ENCODE peak calls at places on chromosomes 16 and 17, in seven cellular contexts. N is progenitor cell of endocrine pancreas, G is neural crest cell, Z is esophagus squamous epithelium, F is GM13976, P is testis, I is astrocyte. B is an unnamed sample.
A peak's percentile ranks its signal among the peaks of the same experiment; 100 is the strongest.

GRCh38 chr17:17868637-17869522 is 32.1 kb upstream of the SREBF1 start:
- DNase-seq in P (no peak), G (no peak), N (no peak), F (no peak), I (no peak), Z (no peak), B (no peak)

GRCh38 chr17:68013385-68013784 is 17.1 kb upstream of the C17orf58 start:
- DNase-seq in I (no peak), P (no peak), G (no peak), Z (no peak), N (no peak), F (no peak), B (no peak)

GRCh38 chr16:12601290-12601900 is 202.3 kb downstream of the CPPED1 start:
- DNase-seq in P (no peak), G (no peak), F (no peak), Z (no peak), I (no peak), N (no peak), B (peak; percentile 65)

GRCh38 chr16:30458561-30459394 is 13.1 kb upstream of the SEPHS2 start:
- DNase-seq in P (no peak), G (no peak), Z (no peak), F (peak; percentile 73), I (no peak), N (no peak), B (no peak)

GRCh38 chr17:68511254-68511670 is 968 bp upstream of the PRKAR1A start:
- DNase-seq in I (no peak), F (no peak), Z (no peak), P (no peak), G (no peak), N (no peak), B (no peak)

GRCh38 chr16:87465306-87465705 is 27.5 kb downstream of the ZCCHC14 start:
- DNase-seq in G (no peak), I (peak; percentile 89), P (peak; percentile 76), Z (peak; percentile 21), F (no peak), N (no peak), B (no peak)

GRCh38 chr17:17723354-17724261 is 42.4 kb downstream of the RAI1 start:
- DNase-seq in G (peak; percentile 43), F (peak; percentile 74), P (peak; percentile 65), N (no peak), I (peak; percentile 89), Z (no peak), B (no peak)

GRCh38 chr17:10751569-10751968 is 21.7 kb upstream of the TMEM220 start:
- DNase-seq in N (no peak), P (no peak), Z (no peak), I (no peak), G (no peak), F (no peak), B (no peak)

GRCh38 chr16:62891-63290 is 9.3 kb downstream of the SNRNP25 start:
- DNase-seq in F (no peak), P (no peak), I (no peak), G (no peak), Z (no peak), N (no peak), B (no peak)

GRCh38 chr16:22627043-22627442 is 116.4 kb downstream of the NPIPB5 start:
- DNase-seq in P (no peak), F (no peak), I (no peak), G (no peak), N (no peak), Z (no peak), B (peak; percentile 79)

GRCh38 chr17:57668332-57668731 is 76.8 kb downstream of the CCDC182 start:
- DNase-seq in Z (no peak), I (no peak), P (peak; percentile 7), N (no peak), G (no peak), F (no peak), B (no peak)

GRCh38 chr16:54176376-54176901 is 110.1 kb downstream of the IRX3 start:
- DNase-seq in I (no peak), P (no peak), G (no peak), N (peak; percentile 37), Z (no peak), F (no peak), B (no peak)

GRCh38 chr16:66240088-66240487 is 126.4 kb upstream of the CDH5 start:
- DNase-seq in F (no peak), Z (no peak), N (no peak), G (no peak), I (no peak), P (no peak), B (no peak)

GRCh38 chr16:53789159-53789558 is 85.2 kb downstream of the FTO start:
- DNase-seq in G (no peak), P (no peak), N (no peak), Z (no peak), I (peak; percentile 94), F (no peak), B (no peak)

DNA sequence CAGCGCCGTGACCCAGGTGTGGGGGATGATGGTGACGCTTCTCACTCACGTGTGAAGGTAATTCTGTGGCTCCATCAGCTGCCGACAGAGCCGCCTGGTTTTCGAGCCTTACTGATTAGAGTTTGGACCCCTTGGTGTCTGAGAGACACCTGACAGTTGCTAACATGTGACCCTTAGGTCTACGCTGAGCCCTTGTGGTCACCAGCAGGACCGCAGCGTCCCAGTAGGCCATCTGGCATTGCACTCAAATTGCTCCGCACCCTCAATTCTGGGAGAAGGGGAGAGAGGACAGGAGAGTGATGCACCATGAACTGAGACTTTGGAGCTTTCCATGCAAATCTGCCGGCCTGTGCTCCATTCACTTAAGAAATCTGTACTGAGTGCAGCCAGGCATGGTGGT is 2.5 kb downstream of the FLYWCH1 start:
- DNase-seq in G (no peak), N (no peak), F (no peak), I (no peak), P (no peak), Z (no peak), B (no peak)
- TF ChIP-seq CTCF in G (no peak), N (peak; percentile 16), F (no peak), I (no peak), P (no peak), Z (no peak), B (no peak)

DNA sequence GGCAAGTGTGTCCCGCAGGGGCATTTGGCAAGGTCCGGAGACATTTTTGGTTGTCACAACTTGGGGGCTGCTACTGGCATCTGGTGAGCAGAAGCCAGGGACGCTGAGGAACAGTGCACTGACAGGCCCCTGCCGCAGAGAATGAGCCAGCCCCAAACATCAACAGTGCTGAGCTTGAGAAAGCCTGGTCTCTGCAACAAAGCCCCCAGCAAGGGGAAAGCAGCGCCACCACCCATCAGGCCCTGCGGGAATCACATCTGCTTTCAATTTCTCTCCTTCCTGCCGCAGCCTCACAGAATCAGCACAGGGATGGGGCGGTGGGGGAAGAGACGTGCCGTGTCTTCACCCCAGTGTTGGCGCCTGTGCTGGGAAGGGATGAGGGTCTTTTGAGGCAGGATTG is 14.8 kb upstream of the PRPSAP1 start:
- DNase-seq in I (no peak), G (no peak), F (peak; percentile 57), N (no peak), P (no peak), Z (no peak), B (peak; percentile 88)
- TF ChIP-seq CTCF in I (no peak), G (no peak), F (no peak), N (no peak), P (no peak), Z (no peak), B (no peak)

DNA sequence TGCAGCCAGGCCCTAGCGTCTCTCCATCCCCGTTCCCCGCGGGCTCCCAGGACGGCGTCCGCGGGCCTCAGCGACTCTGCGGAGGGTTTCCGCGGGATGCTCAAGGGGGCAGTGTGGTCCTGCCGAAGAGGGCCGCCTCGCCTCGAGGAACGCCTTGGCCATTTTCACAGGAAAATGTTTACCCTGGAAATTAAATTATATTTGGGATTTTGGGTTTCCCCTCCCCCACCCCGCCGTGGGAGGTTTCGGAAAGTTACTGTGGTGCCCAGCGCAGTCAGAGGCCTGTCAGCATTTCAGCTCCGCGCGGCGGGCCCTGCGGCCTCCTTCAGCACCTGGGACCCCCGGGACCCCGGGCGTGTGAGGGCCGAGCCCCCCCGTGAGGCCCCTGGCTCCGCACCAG is 94.5 kb downstream of the PCTP start:
- DNase-seq in F (peak; percentile 65), G (peak; percentile 64), I (peak; percentile 2), Z (no peak), P (peak; percentile 68), N (peak; percentile 54), B (no peak)
- TF ChIP-seq CTCF in F (peak; percentile 30), G (peak; percentile 75), I (peak; percentile 37), Z (no peak), P (peak; percentile 39), N (peak; percentile 79), B (peak; percentile 57)

GRCh38 chr17:15456972-15457722 is 10.3 kb downstream of the CDRT4 start:
- DNase-seq in N (no peak), I (peak; percentile 83), G (no peak), Z (no peak), F (no peak), P (peak; percentile 45), B (peak; percentile 92)
- TF ChIP-seq CTCF in N (no peak), I (peak; percentile 31), G (no peak), Z (no peak), F (no peak), P (peak; percentile 20), B (peak; percentile 60)

GRCh38 chr16:24639769-24640168 is 89.7 kb upstream of the TNRC6A start:
- DNase-seq in P (peak; percentile 66), F (no peak), I (no peak), N (no peak), Z (no peak), G (no peak), B (no peak)
- TF ChIP-seq CTCF in P (no peak), F (no peak), I (no peak), N (no peak), Z (no peak), G (no peak), B (no peak)

GRCh38 chr16:31913668-31914067 is 40.1 kb downstream of the ZNF267 start:
- DNase-seq in F (no peak), G (no peak), I (no peak), Z (no peak), P (no peak), N (no peak), B (no peak)
- TF ChIP-seq CTCF in F (no peak), G (no peak), I (no peak), Z (no peak), P (no peak), N (no peak), B (no peak)

GRCh38 chr17:59424331-59424730 is 92.9 kb downstream of the YPEL2 start:
- DNase-seq in I (no peak), G (no peak), P (no peak), N (no peak), Z (no peak), F (no peak), B (no peak)
- TF ChIP-seq CTCF in I (no peak), G (no peak), P (no peak), N (no peak), Z (no peak), F (no peak), B (no peak)

DNA sequence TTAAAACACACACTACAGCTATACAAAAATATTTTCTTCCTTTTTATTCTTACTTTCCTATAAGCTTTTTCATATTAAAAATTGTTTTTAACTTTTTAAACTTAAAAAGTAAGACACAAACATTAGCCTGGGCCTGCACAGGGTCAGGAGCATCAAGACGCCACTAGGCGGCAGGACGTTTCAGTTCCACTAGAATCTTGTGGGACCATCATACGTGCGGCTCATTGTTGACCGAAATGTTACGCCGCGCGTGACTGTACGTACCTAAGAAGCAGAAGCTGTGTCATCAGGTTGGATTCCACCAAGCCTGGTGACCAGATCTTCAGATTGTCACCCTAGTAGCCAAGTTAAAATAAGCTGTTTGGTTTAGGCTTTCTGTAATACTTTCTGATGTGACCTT is 47.1 kb downstream of the USP10 start:
- DNase-seq in F (no peak), N (no peak), Z (no peak), I (no peak), P (no peak), G (no peak), B (no peak)
- TF ChIP-seq CTCF in F (peak; percentile 7), N (peak; percentile 39), Z (no peak), I (peak; percentile 27), P (peak; percentile 25), G (peak; percentile 54), B (peak; percentile 35)